ENCODE peak calls at places on chromosomes 1 and 21, in ten cellular contexts. M is psoas muscle, T is nephron progenitor cell, I is foreskin fibroblast, K is pancreas, P is fibroblast of mammary gland, S is fibroblast of pulmonary artery, B is mammary epithelial cell, H is AG10803, R is DND-41. Y is an unnamed sample.

GRCh38 chr1:178646821-178647220 is 78.2 kb upstream of the RALGPS2 start:
- DNase-seq in M (no peak), T (no peak), I (no peak), K (no peak), P (no peak), S (no peak), B (no peak), H (peak; percentile 24), R (no peak), Y (no peak)

GRCh38 chr1:89804646-89805237 is 16.1 kb upstream of the LRRC8D start:
- DNase-seq in M (peak; percentile 69), T (peak; percentile 89), I (peak; percentile 73), K (peak; percentile 74), P (peak; percentile 85), S (peak; percentile 92), B (peak; percentile 64), H (peak; percentile 81), R (peak; percentile 89), Y (peak; percentile 77)

GRCh38 chr1:167899253-167899681 is 14.7 kb downstream of the ADCY10 start:
- DNase-seq in M (peak; percentile 69), T (no peak), I (peak; percentile 44), K (no peak), P (peak; percentile 78), S (peak; percentile 54), B (no peak), H (peak; percentile 77), R (no peak), Y (no peak)

GRCh38 chr1:163107655-163108054 is 38.5 kb downstream of the RGS4 start:
- DNase-seq in M (no peak), T (no peak), I (no peak), K (no peak), P (no peak), S (no peak), B (no peak), H (no peak), R (no peak), Y (no peak)

GRCh38 chr1:47950481-47950880 is 46.7 kb downstream of the TRABD2B start:
- DNase-seq in M (no peak), T (no peak), I (no peak), K (no peak), P (no peak), S (no peak), B (no peak), H (no peak), R (no peak), Y (no peak)

GRCh38 chr21:30058928-30059327 is 107.7 kb downstream of the CLDN17 start:
- DNase-seq in M (no peak), T (no peak), I (no peak), K (no peak), P (no peak), S (no peak), B (peak; percentile 6), H (no peak), R (no peak), Y (no peak)

GRCh38 chr1:11198851-11199628 is 9.9 kb downstream of the ANGPTL7 start:
- DNase-seq in M (no peak), T (no peak), I (no peak), K (no peak), P (no peak), S (no peak), B (no peak), H (no peak), R (no peak), Y (no peak)

GRCh38 chr1:53467391-53467790 is 8.2 kb downstream of the DMRTB1 start:
- DNase-seq in M (no peak), T (no peak), I (no peak), K (no peak), P (no peak), S (no peak), B (no peak), H (no peak), R (no peak), Y (no peak)

GRCh38 chr1:53362270-53362669 is 34.4 kb upstream of the LRP8 start:
- DNase-seq in M (no peak), T (no peak), I (no peak), K (no peak), P (no peak), S (no peak), B (no peak), H (no peak), R (no peak), Y (no peak)

GRCh38 chr1:235304549-235305451 is 23.2 kb downstream of the ARID4B start:
- DNase-seq in M (no peak), T (no peak), I (no peak), K (no peak), P (no peak), S (peak; percentile 55), B (no peak), H (peak; percentile 16), R (no peak), Y (no peak)

GRCh38 chr1:87252406-87252805 is 76.3 kb upstream of the LMO4 start:
- DNase-seq in M (no peak), T (no peak), I (peak; percentile 89), K (no peak), P (peak; percentile 99), S (peak; percentile 8), B (no peak), H (peak; percentile 98), R (no peak), Y (no peak)

GRCh38 chr1:1721201-1721600 is 3.0 kb downstream of the CDK11A start:
- DNase-seq in M (no peak), T (no peak), I (no peak), K (no peak), P (no peak), S (no peak), B (no peak), H (no peak), R (no peak), Y (no peak)

DNA sequence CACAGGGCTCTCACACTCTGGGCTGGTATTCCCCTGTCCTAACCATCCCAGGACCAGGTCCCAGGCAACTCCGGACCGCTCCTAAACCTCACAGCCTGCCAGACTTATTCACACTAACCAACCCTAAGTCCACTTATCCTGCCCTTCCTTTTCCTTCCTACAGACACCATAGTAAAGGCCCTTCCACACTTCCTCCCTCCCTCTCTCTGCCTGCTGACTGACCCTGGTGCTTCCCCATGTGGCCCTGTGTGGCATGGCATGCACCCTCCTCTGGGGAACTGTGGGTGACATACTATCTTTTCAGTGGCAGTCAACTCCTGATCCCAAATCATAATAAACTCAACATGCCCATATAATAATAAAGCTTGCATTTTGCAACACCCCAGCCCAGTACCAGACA is 155.1 kb upstream of the DNAH14 start:
- DNase-seq in M (no peak), T (no peak), I (no peak), K (no peak), P (no peak), S (no peak), B (peak; percentile 5), H (no peak), R (peak; percentile 19), Y (no peak)
- TF ChIP-seq CTCF in M (no peak), T (peak; percentile 16), I (peak; percentile 4), K (no peak), P (peak; percentile 20), S (peak; percentile 22), B (peak; percentile 51), H (peak; percentile 3), R (peak; percentile 50), Y (no peak)

DNA sequence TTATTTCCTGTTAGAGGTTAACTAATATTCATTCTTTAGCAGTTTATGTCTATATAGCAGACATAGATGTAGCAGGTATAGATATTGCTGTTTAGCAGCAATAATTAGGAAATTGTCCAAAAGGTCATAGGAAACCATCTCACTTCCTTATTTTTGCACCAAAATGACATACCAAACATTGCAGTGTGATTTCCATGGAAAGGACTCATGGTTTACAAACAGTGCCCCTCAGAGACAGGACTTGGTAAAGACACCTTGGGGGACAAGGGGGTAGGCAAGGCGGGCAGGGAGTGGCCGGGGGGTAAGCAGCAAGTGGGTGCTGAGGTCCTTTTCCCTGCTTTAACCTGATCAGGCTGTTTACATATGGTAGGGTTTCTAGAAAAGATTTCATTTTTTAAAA is 30.5 kb downstream of the BATF3 start:
- DNase-seq in M (no peak), T (no peak), I (no peak), K (no peak), P (peak; percentile 31), S (peak; percentile 25), B (no peak), H (peak; percentile 33), R (no peak), Y (no peak)
- TF ChIP-seq CTCF in M (peak; percentile 6), T (peak; percentile 20), I (peak; percentile 22), K (no peak), P (peak; percentile 19), S (peak; percentile 10), B (no peak), H (peak; percentile 44), R (peak; percentile 52), Y (no peak)

DNA sequence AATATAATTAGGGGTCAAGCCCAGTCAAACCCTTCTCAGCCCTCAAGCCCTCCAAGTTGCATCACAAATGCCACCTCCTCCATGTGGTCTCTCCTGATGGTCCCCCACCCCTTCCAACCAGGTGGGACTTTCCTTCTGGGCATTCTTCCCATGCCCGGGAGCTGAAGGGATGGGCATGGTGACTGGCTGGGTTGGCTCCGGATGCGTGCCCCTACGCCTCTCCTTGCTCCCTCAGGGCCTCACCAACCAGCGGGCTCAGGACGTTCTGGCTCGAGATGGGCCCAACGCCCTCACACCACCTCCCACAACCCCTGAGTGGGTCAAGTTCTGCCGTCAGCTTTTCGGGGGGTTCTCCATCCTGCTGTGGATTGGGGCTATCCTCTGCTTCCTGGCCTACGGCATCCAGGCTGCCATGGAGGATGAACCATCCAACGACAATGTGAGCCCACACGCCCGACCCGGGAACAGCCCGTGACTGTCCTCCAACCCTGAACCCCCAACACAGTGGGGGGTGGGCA is 7.5 kb downstream of the ATP1A2 start:
- DNase-seq in M (no peak), T (no peak), I (no peak), K (no peak), P (no peak), S (no peak), B (no peak), H (no peak), R (no peak), Y (no peak)
- TF ChIP-seq CTCF in M (no peak), T (no peak), I (no peak), K (no peak), P (no peak), S (no peak), B (no peak), H (no peak), R (no peak), Y (no peak)

GRCh38 chr21:43892984-43893535 is 28.0 kb downstream of the AGPAT3 start:
- DNase-seq in M (no peak), T (no peak), I (no peak), K (no peak), P (no peak), S (no peak), B (no peak), H (no peak), R (no peak), Y (no peak)
- TF ChIP-seq CTCF in M (no peak), T (no peak), I (no peak), K (no peak), P (no peak), S (no peak), B (no peak), H (no peak), R (no peak), Y (no peak)

DNA sequence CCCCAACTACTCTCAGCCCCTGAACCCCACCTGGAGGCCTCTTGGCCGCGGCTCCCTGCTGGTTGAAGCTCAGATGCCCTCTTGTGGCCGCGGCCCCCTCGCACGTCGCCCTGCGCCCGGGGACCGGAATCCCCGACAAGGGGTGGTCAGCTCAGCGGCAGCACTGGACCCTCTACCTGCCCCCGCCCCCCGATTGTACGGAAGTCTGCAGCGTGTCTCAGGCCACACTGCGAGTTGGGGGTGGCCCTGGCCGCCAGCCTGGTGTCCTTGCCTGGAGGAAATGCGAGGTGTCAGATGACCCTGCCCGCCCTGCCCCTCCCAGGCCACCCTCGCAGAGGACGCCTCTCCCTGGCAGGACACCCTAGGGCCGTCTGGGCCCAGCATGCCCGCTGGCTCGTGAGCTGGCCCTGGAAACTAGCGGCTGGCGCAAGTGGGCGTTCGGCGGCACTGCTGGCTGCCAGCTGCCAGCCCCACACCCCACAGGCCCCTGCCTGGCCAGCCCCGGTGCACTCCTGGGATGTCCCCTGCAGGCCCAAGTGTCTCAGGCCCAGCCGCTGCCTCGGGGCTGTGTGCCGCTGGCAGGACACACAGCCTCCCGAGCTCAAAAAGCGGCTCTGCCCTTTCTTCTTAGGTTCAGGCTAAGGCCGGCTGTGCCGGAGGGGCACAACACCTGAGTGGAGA is 60.8 kb downstream of the EDN2 start:
- DNase-seq in M (peak; percentile 75), T (peak; percentile 51), I (no peak), K (no peak), P (no peak), S (no peak), B (no peak), H (no peak), R (no peak), Y (no peak)
- TF ChIP-seq CTCF in M (peak; percentile 54), T (peak; percentile 37), I (no peak), K (no peak), P (no peak), S (no peak), B (no peak), H (peak; percentile 10), R (peak; percentile 13), Y (no peak)

Y was measured in CD8-positive, alpha-beta T cell.